ENCODE peak calls at places on chromosomes 2 and 18, in six cellular contexts. I, K, Q, Z, V and R are unnamed samples.

GRCh38 chr2:216551234-216551633 is 52.6 kb downstream of the RPL37A start:
- DNase-seq in Z (peak), Q (no peak), I (no peak), K (no peak), V (no peak), R (no peak)

GRCh38 chr2:230642966-230643365 is 69.7 kb upstream of the CAB39 start:
- DNase-seq in I (no peak), K (no peak), V (no peak), Q (no peak), Z (no peak), R (no peak)

GRCh38 chr2:157876066-157876770 is at the start of gene ACVR1:
- DNase-seq in Q (peak), Z (peak), K (peak), V (peak), I (peak), R (peak)

GRCh38 chr2:30321466-30321865 is 90.1 kb downstream of the LBH start:
- DNase-seq in V (no peak), Z (peak), I (no peak), K (no peak), Q (no peak), R (no peak)

GRCh38 chr2:156445311-156446218 is 9.4 kb downstream of the GPD2 start:
- DNase-seq in I (no peak), V (no peak), K (no peak), Q (no peak), Z (peak), R (no peak)

GRCh38 chr2:187453078-187453641 is 5.1 kb upstream of the CALCRL start:
- DNase-seq in Q (peak), Z (peak), V (peak), K (no peak), I (no peak), R (no peak)

GRCh38 chr2:41321341-41321740 is 726.5 kb upstream of the PKDCC start:
- DNase-seq in Q (no peak), K (no peak), Z (no peak), I (no peak), V (no peak), R (no peak)

GRCh38 chr18:3667255-3668137 is 217.5 kb downstream of the TGIF1 start:
- DNase-seq in I (no peak), Z (no peak), K (no peak), V (no peak), Q (no peak), R (no peak)

GRCh38 chr2:151878655-151879563 is 50.7 kb upstream of the ARL5A start:
- DNase-seq in K (no peak), I (no peak), V (no peak), Z (peak), Q (peak), R (no peak)

GRCh38 chr2:229193281-229193680 is 77.8 kb downstream of the PID1 start:
- DNase-seq in Z (no peak), K (no peak), I (no peak), Q (no peak), V (no peak), R (no peak)

GRCh38 chr18:79465392-79465991 is 69.8 kb downstream of the NFATC1 start:
- DNase-seq in K (no peak), I (no peak), Q (peak), Z (no peak), V (no peak), R (no peak)

GRCh38 chr18:74493689-74494088 is 2.5 kb upstream of the CNDP2 start:
- DNase-seq in K (no peak), V (peak), Q (peak), I (no peak), Z (peak), R (peak)

GRCh38 chr2:179263015-179263414 is 1.6 kb downstream of the SESTD1 start:
- DNase-seq in Q (no peak), K (no peak), Z (peak), I (no peak), V (no peak), R (no peak)

GRCh38 chr18:3400567-3401296 is 49.2 kb upstream of the TGIF1 start:
- DNase-seq in Z (no peak), K (no peak), V (no peak), Q (no peak), I (no peak), R (no peak)

GRCh38 chr18:78228974-78229373 is 750.6 kb upstream of the SALL3 start:
- DNase-seq in K (no peak), I (no peak), Z (no peak), V (no peak), Q (no peak), R (no peak)

GRCh38 chr2:15667579-15668556 is 76.2 kb downstream of the DDX1 start:
- DNase-seq in I (no peak), Q (no peak), K (no peak), V (no peak), Z (peak), R (no peak)

GRCh38 chr2:178194600-178195389 is 483 bp downstream of the OSBPL6 start:
- DNase-seq in I (peak), K (peak), V (no peak), Z (peak), Q (peak), R (no peak)

GRCh38 chr18:9097349-9097748 is 5.2 kb upstream of the NDUFV2 start:
- DNase-seq in K (no peak), Q (no peak), I (no peak), Z (no peak), V (no peak), R (no peak)

GRCh38 chr18:39453882-39454281 is 1888.3 kb upstream of the CELF4 start:
- DNase-seq in Z (peak), K (no peak), I (no peak), Q (peak), V (no peak), R (no peak)

GRCh38 chr2:231671617-231672350 is 36.5 kb upstream of the PTMA start:
- DNase-seq in I (peak), K (no peak), Q (no peak), Z (no peak), V (no peak), R (no peak)

GRCh38 chr2:54341656-54342055 is 85.6 kb upstream of the TSPYL6 start:
- DNase-seq in K (no peak), I (no peak), Z (peak), Q (no peak), V (no peak), R (no peak)
- H3K27ac ChIP-seq in K (no peak), I (no peak), Z (no peak), Q (no peak), V (no peak), R (no peak)

GRCh38 chr2:134276381-134277172 is 22.7 kb downstream of the MGAT5 start:
- DNase-seq in I (no peak), Q (no peak), K (no peak), V (no peak), Z (peak), R (no peak)
- H3K27ac ChIP-seq in I (no peak), Q (no peak), K (no peak), V (no peak), Z (no peak), R (no peak)

DNA sequence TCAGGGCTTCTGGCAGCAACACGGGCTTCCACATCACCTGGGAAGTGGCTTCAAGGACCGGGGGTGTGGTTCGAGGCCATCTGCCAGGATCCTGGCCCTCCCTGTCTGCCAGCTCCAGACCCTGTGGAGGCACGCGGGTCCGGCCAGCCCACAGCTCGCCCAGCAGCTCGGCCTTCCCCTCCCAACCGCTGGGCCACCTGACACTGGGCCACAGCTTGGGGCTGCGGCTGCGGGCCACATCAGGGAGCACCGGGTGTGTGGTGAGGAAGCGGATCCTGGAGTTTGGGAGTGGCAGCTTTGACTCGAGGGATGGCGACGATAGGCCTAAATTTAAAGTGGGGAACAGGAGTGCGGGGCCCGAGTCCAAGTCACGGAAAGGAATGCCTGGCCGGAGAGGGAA is 6.9 kb downstream of the C2orf81 start:
- DNase-seq in K (no peak), V (no peak), Z (no peak), I (no peak), Q (no peak), R (no peak)
- H3K27ac ChIP-seq in K (peak), V (no peak), Z (no peak), I (peak), Q (no peak), R (no peak)

GRCh38 chr2:202883987-202884675 is 12.6 kb upstream of the ICA1L start:
- DNase-seq in Q (no peak), Z (peak), I (no peak), V (no peak), K (no peak), R (no peak)
- H3K27ac ChIP-seq in Q (no peak), Z (peak), I (no peak), V (no peak), K (no peak), R (no peak)

GRCh38 chr2:143819190-143819735 is 690.0 kb downstream of the ARHGAP15 start:
- DNase-seq in K (no peak), I (no peak), Q (no peak), Z (peak), V (no peak), R (no peak)
- H3K27ac ChIP-seq in K (no peak), I (no peak), Q (no peak), Z (no peak), V (no peak), R (no peak)

GRCh38 chr2:189660803-189661147 is 484 bp upstream of the ASNSD1 start:
- DNase-seq in Z (no peak), V (no peak), Q (no peak), K (no peak), I (no peak), R (no peak)

GRCh38 chr2:189661148-189661956 is at the start of gene ASNSD1:
- DNase-seq in K (peak), Z (peak), V (peak), I (peak), Q (peak), R (peak)

GRCh38 chr2:189659734-189660133 is 1.5 kb upstream of the ASNSD1 start:
- DNase-seq in K (no peak), V (no peak), Z (no peak), I (no peak), Q (no peak), R (no peak)

GRCh38 chr2:189662674-189663226 is 1.5 kb downstream of the ASNSD1 start:
- DNase-seq in Z (no peak), K (no peak), I (no peak), Q (no peak), V (no peak), R (no peak)

DNA sequence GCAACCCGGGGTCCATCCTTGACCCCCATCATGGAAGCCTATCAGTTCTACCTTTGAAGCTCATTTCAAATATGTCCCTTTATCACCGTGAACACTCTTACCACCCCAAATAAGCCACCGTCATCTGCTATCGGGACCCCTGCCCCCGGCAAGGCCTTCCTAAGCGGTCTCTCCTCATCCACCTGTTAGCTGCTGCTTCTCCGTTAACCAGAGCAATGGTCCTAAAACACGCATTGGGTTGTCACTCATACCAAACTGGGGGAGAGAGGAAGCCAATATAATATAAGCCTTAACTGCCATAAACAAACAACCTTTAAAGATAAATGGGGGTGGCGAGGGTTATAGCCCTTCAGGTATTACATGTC is 680 bp downstream of the ASNSD1 start:
- DNase-seq in Z (peak), I (no peak), Q (no peak), K (no peak), V (no peak), R (no peak)
- H3K27ac ChIP-seq in Z (no peak), I (peak), Q (peak), K (peak), V (peak), R (peak)

DNA sequence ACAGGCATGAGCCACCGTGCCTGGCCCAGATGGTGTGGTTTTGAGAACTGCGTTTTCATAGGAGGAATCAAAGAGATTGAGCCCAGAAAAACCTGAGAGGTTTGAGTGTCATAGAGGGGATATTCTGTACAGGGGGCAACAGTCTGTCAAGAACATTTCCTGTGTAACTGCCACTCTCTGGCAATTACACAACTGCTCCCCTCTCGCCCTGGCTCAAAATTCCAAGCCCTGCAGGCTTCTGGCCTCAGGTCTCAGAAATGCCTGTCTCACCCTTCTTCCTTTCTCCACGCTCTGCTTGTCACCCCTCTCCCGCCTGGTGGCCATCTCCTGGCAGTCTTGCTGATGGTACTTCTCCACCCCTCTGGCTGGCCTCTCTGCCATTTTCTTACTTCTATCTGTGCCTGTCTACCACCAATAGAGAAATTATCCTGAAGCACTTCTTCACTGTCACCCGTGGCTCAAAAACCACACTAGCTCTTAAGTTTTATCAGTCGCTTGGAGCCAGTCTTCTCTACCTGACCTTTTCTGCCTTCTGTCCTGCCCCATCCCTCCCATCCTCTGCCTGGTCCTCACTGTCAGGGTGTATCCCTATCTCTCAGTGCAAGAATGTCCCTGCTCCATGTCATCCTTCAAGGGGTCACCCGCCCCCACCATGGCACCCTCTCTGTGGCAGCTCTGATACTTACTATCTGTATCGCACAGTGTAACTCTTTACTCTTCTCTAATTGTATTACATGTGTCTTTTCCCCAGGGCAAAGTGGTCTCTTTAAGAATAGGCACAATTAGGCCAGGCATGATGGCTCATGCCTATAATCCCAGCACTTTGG is 4.2 kb downstream of the VAMP5 start:
- DNase-seq in I (no peak), K (no peak), V (no peak), Q (no peak), Z (no peak), R (no peak)
- H3K27ac ChIP-seq in I (peak), K (peak), V (no peak), Q (no peak), Z (no peak), R (no peak)

GRCh38 chr2:219486424-219486959 is 12.2 kb upstream of the GMPPA start:
- DNase-seq in V (no peak), Q (no peak), I (no peak), K (no peak), Z (no peak), R (no peak)
- H3K27ac ChIP-seq in V (no peak), Q (no peak), I (no peak), K (no peak), Z (no peak), R (no peak)

GRCh38 chr2:949894-950626 is 589 bp upstream of the SNTG2 start:
- DNase-seq in V (no peak), I (no peak), Z (peak), K (no peak), Q (no peak), R (no peak)

GRCh38 chr2:950627-950992 is at the start of gene SNTG2:
- DNase-seq in I (no peak), Z (peak), V (no peak), Q (peak), K (no peak), R (no peak)

GRCh38 chr2:951224-952006 is 766 bp downstream of the SNTG2 start:
- DNase-seq in K (no peak), V (no peak), Q (no peak), Z (peak), I (no peak), R (no peak)

GRCh38 chr2:946073-947005 is 4.3 kb upstream of the SNTG2 start:
- DNase-seq in K (no peak), Z (no peak), V (no peak), Q (no peak), I (no peak), R (no peak)

DNA sequence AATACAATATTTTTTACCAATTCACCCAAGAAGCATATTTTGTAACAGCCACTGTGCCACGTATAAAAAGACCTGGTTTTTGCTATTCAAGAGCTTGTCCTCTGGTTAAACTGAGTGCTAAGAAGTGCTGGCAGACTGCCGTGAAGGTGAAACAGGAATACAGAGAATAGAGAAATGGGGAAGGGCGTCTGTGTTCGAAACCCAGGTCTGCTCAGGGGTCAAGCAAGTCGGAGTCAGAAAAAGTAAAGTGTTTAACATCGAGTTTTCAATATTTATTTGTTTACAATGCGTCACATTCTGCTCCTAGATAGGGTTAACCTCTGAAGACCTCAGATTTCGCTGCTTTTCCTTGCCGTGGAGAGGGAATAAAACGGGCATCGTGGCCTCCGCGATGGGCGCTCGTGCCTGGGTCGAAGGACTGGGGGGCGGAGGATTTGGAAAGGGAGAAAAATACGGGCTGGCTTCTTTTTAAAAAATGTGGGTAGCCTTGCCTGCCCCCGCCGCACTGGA is 1.2 kb upstream of the SNTG2 start:
- DNase-seq in V (no peak), Z (no peak), Q (no peak), K (no peak), I (no peak), R (no peak)
- H3K27ac ChIP-seq in V (no peak), Z (no peak), Q (no peak), K (no peak), I (no peak), R (no peak)